ENCODE peak calls at places on chromosomes 1 and 21, in four cellular contexts. K is stimulated activated naive CD8-positive, alpha-beta T cell treated with anti-CD3 and anti-CD28 coated beads, Interleukin-15, Interleukin-2, amounts not matched to agents 100 U/mL and 50 U/mL, for 24 hours; L is astrocyte of the cerebellum; I is EL. S is an unnamed sample.
A peak's percentile ranks its signal among the peaks of the same experiment; 100 is the strongest.

GRCh38 chr1:228723287-228723686 is 12.0 kb upstream of the RHOU start:
- DNase-seq in K (no peak), L (no peak), I (no peak), S (no peak)

GRCh38 chr1:188129856-188130838 is 1301.4 kb downstream of the PLA2G4A start:
- DNase-seq in K (no peak), L (no peak), I (no peak), S (no peak)

GRCh38 chr1:44367932-44368331 is 12.9 kb upstream of the ERI3 start:
- DNase-seq in K (no peak), L (no peak), I (no peak), S (no peak)

GRCh38 chr1:220339581-220339980 is 67.3 kb upstream of the RAB3GAP2 start:
- DNase-seq in K (no peak), L (no peak), I (no peak), S (no peak)

GRCh38 chr1:208256091-208256490 is 11.9 kb upstream of the PLXNA2 start:
- DNase-seq in K (no peak), L (no peak), I (no peak), S (no peak)

GRCh38 chr1:223331929-223332328 is 32.0 kb downstream of the SUSD4 start:
- DNase-seq in K (no peak), L (peak; percentile 68), I (peak; percentile 69), S (no peak)

GRCh38 chr1:52920791-52921291 is 699 bp downstream of the ECHDC2 start:
- DNase-seq in K (no peak), L (no peak), I (peak; percentile 35), S (peak; percentile 3)

GRCh38 chr21:36751383-36751782 is 52.5 kb downstream of the SIM2 start:
- DNase-seq in K (no peak), L (no peak), I (no peak), S (no peak)

GRCh38 chr1:86758570-86758969 is 54.2 kb downstream of the SH3GLB1 start:
- DNase-seq in K (no peak), L (no peak), I (no peak), S (no peak)

GRCh38 chr1:215543191-215543606 is 23.9 kb upstream of the KCTD3 start:
- DNase-seq in K (no peak), L (no peak), I (peak; percentile 44), S (no peak)

GRCh38 chr1:186304982-186305949 is 69.8 kb downstream of the TPR start:
- DNase-seq in K (no peak), L (peak; percentile 1), I (peak; percentile 47), S (no peak)

GRCh38 chr1:43319288-43319687 is 18.3 kb upstream of the MPL start:
- DNase-seq in K (no peak), L (no peak), I (no peak), S (no peak)

GRCh38 chr1:50271968-50272578 is 151.2 kb downstream of the DMRTA2 start:
- DNase-seq in K (peak; percentile 27), L (no peak), I (peak; percentile 10), S (no peak)

GRCh38 chr1:20552728-20553571 is 577 bp downstream of the FAM43B start:
- DNase-seq in K (no peak), L (no peak), I (peak; percentile 21), S (peak; percentile 13)

GRCh38 chr21:45841033-45841432 is 140.5 kb upstream of the COL6A1 start:
- DNase-seq in K (no peak), L (no peak), I (no peak), S (no peak)

GRCh38 chr1:22969224-22969829 is 3.3 kb downstream of the LACTBL1 start:
- DNase-seq in K (no peak), L (peak; percentile 51), I (peak; percentile 65), S (no peak)

GRCh38 chr1:20080441-20081330 is 10.7 kb downstream of the PLA2G5 start:
- DNase-seq in K (peak; percentile 17), L (no peak), I (no peak), S (no peak)

GRCh38 chr1:208523007-208523406 is 278.8 kb upstream of the PLXNA2 start:
- DNase-seq in K (no peak), L (no peak), I (no peak), S (no peak)

GRCh38 chr1:53048960-53049573 is 12.9 kb upstream of the PODN start:
- DNase-seq in K (no peak), L (no peak), I (no peak), S (no peak)

GRCh38 chr1:201531551-201532425 is 7.1 kb upstream of the NAV1 start:
- DNase-seq in K (no peak), L (no peak), I (peak; percentile 31), S (no peak)

GRCh38 chr1:11989669-11990068 is 9.4 kb downstream of the MFN2 start:
- DNase-seq in K (no peak), L (no peak), I (no peak), S (no peak)

GRCh38 chr1:26960625-26960966 is 328 bp upstream of the KDF1 start:
- DNase-seq in K (no peak), L (no peak), I (no peak), S (no peak)

GRCh38 chr21:27060190-27060589 is 93.3 kb upstream of the ADAMTS5 start:
- DNase-seq in K (no peak), L (no peak), I (peak; percentile 48), S (no peak)

GRCh38 chr1:172991674-172992400 is 58.9 kb downstream of the TNFSF18 start:
- DNase-seq in K (no peak), L (no peak), I (no peak), S (no peak)

GRCh38 chr21:30129246-30129645 is 37.4 kb downstream of the CLDN17 start:
- DNase-seq in K (no peak), L (no peak), I (no peak), S (no peak)

GRCh38 chr1:48291421-48291820 is 68.9 kb downstream of the SLC5A9 start:
- DNase-seq in K (no peak), L (no peak), I (no peak), S (no peak)

GRCh38 chr21:25870084-25870483 is 135.3 kb downstream of the GABPA start:
- DNase-seq in K (no peak), L (no peak), I (no peak), S (no peak)

GRCh38 chr1:93552751-93553455 is 105.0 kb downstream of the FNBP1L start:
- DNase-seq in K (no peak), L (peak; percentile 29), I (peak; percentile 48), S (no peak)

GRCh38 chr21:26106562-26106961 is 64.0 kb downstream of the APP start:
- DNase-seq in K (no peak), L (no peak), I (no peak), S (no peak)

S was measured in activated naive CD8-positive, alpha-beta T cell treated with anti-CD3 and anti-CD28 coated beads for 36 hours.